ENCODE peak calls at places on chromosome 6, in four cellular contexts. P is NCI-H748 treated with DMSO at 0.1 percent for 48 hours, O is AG09309, B is NCI-H460. Q is an unnamed sample.

GRCh38 chr6:90765491-90765890 is 178.6 kb upstream of the MAP3K7 start:
- DNase-seq in P (no peak), O (no peak), B (no peak), Q (no peak)

GRCh38 chr6:53112404-53112803 is 36.2 kb downstream of the GCM1 start:
- DNase-seq in P (peak), O (no peak), B (no peak), Q (peak)

GRCh38 chr6:78844899-78845298 is 22.5 kb upstream of the IRAK1BP1 start:
- DNase-seq in P (no peak), O (no peak), B (no peak), Q (no peak)

GRCh38 chr6:88899569-88900316 is 63.7 kb downstream of the RNGTT start:
- DNase-seq in P (no peak), O (no peak), B (no peak), Q (no peak)

GRCh38 chr6:30730611-30731435 is 10.7 kb downstream of the TUBB start:
- DNase-seq in P (peak), O (no peak), B (no peak), Q (peak)

GRCh38 chr6:53043626-53044025 is 21.6 kb upstream of the FBXO9 start:
- DNase-seq in P (no peak), O (no peak), B (no peak), Q (no peak)

GRCh38 chr6:221531-222349 is 70.5 kb upstream of the DUSP22 start:
- DNase-seq in P (no peak), O (no peak), B (no peak), Q (no peak)

GRCh38 chr6:7058250-7058923 is 49.4 kb upstream of the RREB1 start:
- DNase-seq in P (no peak), O (peak), B (peak), Q (no peak)

GRCh38 chr6:111870054-111870750 is 3.0 kb downstream of the FYN start:
- DNase-seq in P (no peak), O (no peak), B (no peak), Q (no peak)

GRCh38 chr6:126072172-126072571 is 85.8 kb downstream of the TRMT11 start:
- DNase-seq in P (no peak), O (no peak), B (no peak), Q (no peak)

GRCh38 chr6:113564401-113565161 is 292.6 kb upstream of the MARCKS start:
- DNase-seq in P (peak), O (peak), B (no peak), Q (peak)

GRCh38 chr6:104409913-104410312 is 449.8 kb downstream of the HACE1 start:
- DNase-seq in P (no peak), O (no peak), B (no peak), Q (no peak)

GRCh38 chr6:87846446-87846845 is 144.4 kb upstream of the AKIRIN2 start:
- DNase-seq in P (no peak), O (no peak), B (no peak), Q (no peak)

GRCh38 chr6:124928831-124929230 is 33.4 kb upstream of the RNF217 start:
- DNase-seq in P (no peak), O (no peak), B (no peak), Q (no peak)

GRCh38 chr6:134593442-134593841 is 275.5 kb upstream of the SGK1 start:
- DNase-seq in P (no peak), O (no peak), B (no peak), Q (no peak)

GRCh38 chr6:164690241-164690640 is 619.2 kb downstream of the C6orf118 start:
- DNase-seq in P (no peak), O (no peak), B (no peak), Q (no peak)

GRCh38 chr6:107599043-107599442 is 109.1 kb downstream of the SOBP start:
- DNase-seq in P (no peak), O (no peak), B (no peak), Q (no peak)

GRCh38 chr6:13220266-13220665 is 108.1 kb downstream of the TBC1D7 start:
- DNase-seq in P (no peak), O (no peak), B (no peak), Q (no peak)

Q was measured in NCI-H774.